ENCODE peak calls at places on chromosomes 13 and 19, in four cellular contexts. D is breast epithelium, U is IMR-90, H is GM23338. K is an unnamed sample.

GRCh38 chr19:19659646-19660245 is 3.7 kb downstream of the ATP13A1 start:
- DNase-seq in D (no peak), H (no peak), U (no peak), K (no peak)

GRCh38 chr19:35903550-35904179 is 1.3 kb downstream of the HCST start:
- DNase-seq in D (no peak), H (peak), U (peak), K (peak)

GRCh38 chr13:85864963-85865530 is 65.8 kb upstream of the SLITRK6 start:
- DNase-seq in H (peak), D (no peak), U (peak), K (no peak)

GRCh38 chr19:42596391-42597071 is 1.8 kb upstream of the CEACAM8 start:
- DNase-seq in D (no peak), H (peak), U (no peak), K (no peak)

GRCh38 chr19:46898731-46899130 is 37.9 kb downstream of the ARHGAP35 start:
- DNase-seq in U (peak), H (peak), D (no peak), K (no peak)

GRCh38 chr19:41548954-41549688 is 26.8 kb upstream of the CEACAM21 start:
- DNase-seq in H (peak), U (no peak), D (no peak), K (no peak)

GRCh38 chr19:49691243-49692101 is 556 bp downstream of the CPT1C start:
- DNase-seq in U (peak), H (peak), D (no peak), K (peak)

GRCh38 chr13:101590479-101590878 is 138.0 kb downstream of the ITGBL1 start:
- DNase-seq in D (no peak), U (no peak), H (no peak), K (no peak)

GRCh38 chr19:30338066-30338465 is 34.1 kb upstream of the ZNF536 start:
- DNase-seq in U (no peak), H (no peak), D (no peak), K (no peak)

GRCh38 chr19:3366104-3366760 is at the start of gene NFIC:
- DNase-seq in H (peak), U (peak), D (peak), K (peak)

GRCh38 chr19:22935151-22935550 is 67.8 kb downstream of the ZNF728 start:
- DNase-seq in D (no peak), H (no peak), U (no peak), K (no peak)

GRCh38 chr19:6423499-6424189 is 967 bp downstream of the KHSRP start:
- DNase-seq in D (no peak), H (peak), U (peak), K (no peak)

GRCh38 chr13:110301083-110301482 is 5.9 kb downstream of the COL4A1 start:
- DNase-seq in U (no peak), D (no peak), H (no peak), K (no peak)
- H3K27ac ChIP-seq in U (peak), D (peak), H (no peak), K (peak)

GRCh38 chr13:35854286-35854685 is 276.9 kb downstream of the DCLK1 start:
- DNase-seq in H (no peak), D (no peak), U (no peak), K (no peak)

GRCh38 chr13:35856084-35856483 is 275.1 kb downstream of the DCLK1 start:
- DNase-seq in U (no peak), D (no peak), H (peak), K (no peak)

GRCh38 chr13:35857769-35858168 is 273.4 kb downstream of the DCLK1 start:
- DNase-seq in H (peak), U (peak), D (no peak), K (no peak)

GRCh38 chr13:35856721-35857346 is 274.3 kb downstream of the DCLK1 start:
- DNase-seq in U (no peak), D (no peak), H (peak), K (no peak)

GRCh38 chr13:35855531-35856019 is 275.6 kb downstream of the DCLK1 start:
- DNase-seq in D (no peak), U (no peak), H (peak), K (no peak)
- TF ChIP-seq CTCF in D (no peak), U (no peak), H (no peak), K (no peak)

GRCh38 chr19:48419158-48419920 is 25.9 kb downstream of the GRIN2D start:
- DNase-seq in D (no peak), H (peak), U (peak), K (peak)
- H3K4me3 ChIP-seq in D (no peak), H (no peak), U (no peak), K (no peak)

GRCh38 chr19:38707512-38708114 is 36.7 kb downstream of the CAPN12 start:
- DNase-seq in U (peak), D (peak), H (no peak), K (peak)
- H3K27ac ChIP-seq in U (peak), D (peak), H (no peak), K (peak)

DNA sequence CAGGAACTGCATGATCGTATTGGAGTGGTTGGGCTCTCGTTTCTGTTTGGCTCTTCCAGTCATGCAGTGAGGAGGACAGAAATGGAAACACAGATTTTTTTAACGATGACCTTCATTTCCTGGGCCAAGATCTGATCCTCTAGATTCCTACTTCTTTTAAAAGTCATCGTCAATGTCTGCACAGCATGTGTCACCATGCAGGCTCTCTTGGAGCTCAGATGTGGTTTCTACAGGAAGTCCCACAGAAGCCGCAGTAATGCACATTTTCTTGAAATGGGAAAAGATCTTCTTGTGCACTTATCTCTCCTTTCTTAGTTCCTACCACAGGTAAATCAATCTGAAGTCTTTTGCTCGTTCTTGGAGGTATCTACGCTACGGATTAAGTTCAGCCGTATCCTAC is 626.9 kb downstream of the EFNB2 start:
- DNase-seq in D (no peak), H (no peak), U (no peak), K (no peak)
- TF ChIP-seq CTCF in D (no peak), H (no peak), U (no peak), K (no peak)

GRCh38 chr19:57748029-57748428 is 1.4 kb downstream of the ZNF776 start:
- DNase-seq in H (no peak), U (no peak), D (no peak), K (no peak)
- H3K4me3 ChIP-seq in H (peak), U (peak), D (no peak), K (peak)

GRCh38 chr13:20526664-20527063 is 1.0 kb upstream of the CRYL1 start:
- DNase-seq in D (no peak), H (no peak), U (peak), K (no peak)
- H3K27ac ChIP-seq in D (no peak), H (no peak), U (no peak), K (peak)

K was measured in left ventricle myocardium inferior.